ENCODE peak calls at places on chromosomes 4 and X, in seven cellular contexts. F is neuronal stem cell, G is mesendoderm, Y is H9, E is H1, H is mesenchymal stem cell, W is trophoblast cell. K is an unnamed sample.

GRCh38 chrX:49610718-49611310 is 12.0 kb downstream of the GAGE1 start:
- DNase-seq in W (no peak), E (no peak), H (no peak), Y (no peak), G (no peak), F (no peak), K (no peak)

GRCh38 chr4:154618708-154619315 is 6.4 kb upstream of the FGG start:
- DNase-seq in Y (peak), G (peak), W (peak), E (peak), F (peak), H (peak), K (peak)

GRCh38 chrX:16892504-16893362 is 22.6 kb upstream of the RBBP7 start:
- DNase-seq in W (peak), Y (peak), F (peak), H (peak), G (peak), E (no peak), K (peak)

GRCh38 chr4:123297836-123298235 is 98.8 kb upstream of the SPRY1 start:
- DNase-seq in G (no peak), F (no peak), W (no peak), E (no peak), Y (no peak), H (no peak), K (no peak)

GRCh38 chr4:147299205-147299604 is 181.7 kb upstream of the EDNRA start:
- DNase-seq in F (no peak), H (no peak), Y (no peak), W (no peak), G (no peak), E (no peak), K (no peak)

GRCh38 chrX:149129767-149130166 is 375.3 kb downstream of the IDS start:
- DNase-seq in F (no peak), W (no peak), G (peak), H (peak), E (no peak), Y (no peak), K (no peak)

GRCh38 chr4:16865209-16865896 is 33.1 kb downstream of the LDB2 start:
- DNase-seq in G (no peak), Y (no peak), E (no peak), W (no peak), H (no peak), F (no peak), K (no peak)

GRCh38 chr4:130025701-130026100 is 929.7 kb downstream of the C4orf33 start:
- DNase-seq in G (no peak), H (no peak), W (no peak), E (no peak), Y (no peak), F (no peak), K (no peak)

GRCh38 chrX:136202889-136203288 is 48.3 kb downstream of the MAP7D3 start:
- DNase-seq in F (no peak), Y (no peak), G (no peak), E (no peak), W (no peak), H (peak), K (peak)

GRCh38 chr4:177349191-177349590 is 39.5 kb downstream of the NEIL3 start:
- DNase-seq in E (no peak), F (no peak), Y (no peak), G (peak), W (no peak), H (no peak), K (no peak)

GRCh38 chr4:87108142-87108546 is 112.3 kb downstream of the KLHL8 start:
- DNase-seq in E (no peak), W (peak), F (no peak), Y (no peak), G (peak), H (peak), K (peak)

GRCh38 chr4:25457053-25457715 is 80.1 kb downstream of the ANAPC4 start:
- DNase-seq in H (peak), Y (no peak), F (no peak), G (peak), W (no peak), E (no peak), K (peak)

GRCh38 chr4:172095161-172095560 is 282.0 kb downstream of the GALNTL6 start:
- DNase-seq in H (peak), G (no peak), W (no peak), F (no peak), Y (no peak), E (no peak), K (no peak)

GRCh38 chr4:11471613-11472012 is 42.9 kb upstream of the HS3ST1 start:
- DNase-seq in Y (no peak), G (no peak), E (no peak), F (no peak), W (no peak), H (no peak), K (no peak)

GRCh38 chrX:97842468-97843199 is 958.9 kb downstream of the RPA4 start:
- DNase-seq in G (no peak), Y (no peak), F (no peak), E (no peak), H (no peak), W (no peak), K (no peak)

GRCh38 chr4:166324321-166324720 is 451.3 kb downstream of the TLL1 start:
- DNase-seq in Y (peak), F (peak), H (peak), W (peak), G (peak), E (no peak), K (no peak)

GRCh38 chrX:20363003-20363674 is 96.4 kb upstream of the RPS6KA3 start:
- DNase-seq in G (no peak), F (no peak), W (no peak), Y (no peak), H (no peak), E (no peak), K (peak)

GRCh38 chrX:110944323-110944761 is 148.7 kb upstream of the CHRDL1 start:
- DNase-seq in Y (peak), G (peak), F (peak), E (no peak), W (no peak), H (no peak), K (no peak)

GRCh38 chrX:81377329-81377728 is 175.4 kb downstream of the SH3BGRL start:
- DNase-seq in Y (no peak), H (peak), F (peak), G (peak), E (no peak), W (no peak), K (peak)

GRCh38 chr4:40132816-40133215 is 64.0 kb upstream of the RHOH start:
- DNase-seq in E (no peak), H (no peak), F (no peak), W (no peak), G (no peak), Y (no peak), K (no peak)

GRCh38 chr4:140622333-140622958 is 53.7 kb upstream of the UCP1 start:
- DNase-seq in H (no peak), E (no peak), W (no peak), G (no peak), Y (no peak), F (no peak), K (no peak)

GRCh38 chr4:149911995-149912394 is 96.4 kb upstream of the IQCM start:
- DNase-seq in E (no peak), G (no peak), F (no peak), Y (no peak), H (no peak), W (no peak), K (no peak)

GRCh38 chrX:118437283-118437682 is 58.3 kb upstream of the DOCK11 start:
- DNase-seq in H (no peak), W (no peak), F (no peak), Y (no peak), G (no peak), E (no peak), K (no peak)

GRCh38 chrX:101452051-101452450 is 33.2 kb upstream of the ARMCX4 start:
- DNase-seq in E (no peak), G (no peak), W (peak), H (no peak), F (no peak), Y (no peak), K (no peak)

GRCh38 chrX:48071064-48071985 is at the start of gene ZNF630:
- DNase-seq in W (peak), E (no peak), H (peak), G (peak), F (peak), Y (peak), K (peak)

GRCh38 chr4:41882622-41883347 is 52.4 kb upstream of the TMEM33 start:
- DNase-seq in H (peak), W (no peak), F (no peak), G (peak), Y (peak), E (no peak), K (peak)

GRCh38 chr4:103091601-103092223 is 7.9 kb downstream of the BDH2 start:
- DNase-seq in E (no peak), Y (no peak), F (peak), H (peak), G (peak), W (peak), K (peak)

GRCh38 chrX:19991350-19991718 is 473 bp upstream of the BCLAF3 start:
- DNase-seq in Y (no peak), E (no peak), F (no peak), W (no peak), G (no peak), H (no peak), K (no peak)

GRCh38 chr4:99998062-99998880 is 48.2 kb upstream of the H2AZ1 start:
- DNase-seq in Y (no peak), F (no peak), H (peak), E (no peak), G (peak), W (no peak), K (peak)

GRCh38 chr4:78512357-78512920 is 39.1 kb upstream of the ANXA3 start:
- DNase-seq in Y (no peak), H (no peak), W (no peak), F (no peak), E (no peak), G (no peak), K (peak)

GRCh38 chrX:112961981-112962380 is 121.3 kb upstream of the AMOT start:
- DNase-seq in Y (no peak), W (peak), F (no peak), E (no peak), H (no peak), G (peak), K (no peak)

GRCh38 chrX:50448565-50448964 is 22.1 kb downstream of the DGKK start:
- DNase-seq in G (peak), F (no peak), H (peak), W (peak), Y (no peak), E (no peak), K (peak)

GRCh38 chr4:169220854-169221311 is 49.9 kb downstream of the SH3RF1 start:
- DNase-seq in H (peak), W (no peak), E (no peak), Y (no peak), G (no peak), F (no peak), K (peak)

GRCh38 chr4:184792950-184793555 is 32.7 kb downstream of the ACSL1 start:
- DNase-seq in Y (no peak), E (no peak), H (peak), G (no peak), W (peak), F (no peak), K (peak)

GRCh38 chr4:122542411-122543236 is 78.2 kb downstream of the IL21 start:
- DNase-seq in H (peak), W (no peak), G (no peak), F (no peak), E (no peak), Y (no peak), K (peak)

GRCh38 chrX:38514014-38514854 is 47.1 kb upstream of the TSPAN7 start:
- DNase-seq in E (no peak), Y (no peak), H (no peak), F (no peak), G (no peak), W (no peak), K (no peak)

GRCh38 chr4:3784469-3785291 is 18.5 kb downstream of the ADRA2C start:
- DNase-seq in F (no peak), Y (no peak), G (no peak), H (no peak), E (no peak), W (no peak), K (no peak)

GRCh38 chr4:3788366-3788660 is 22.1 kb downstream of the ADRA2C start:
- DNase-seq in E (no peak), W (no peak), Y (no peak), H (no peak), G (no peak), F (no peak), K (no peak)

GRCh38 chr4:3785292-3785565 is 19.0 kb downstream of the ADRA2C start:
- DNase-seq in G (no peak), F (no peak), W (no peak), Y (no peak), H (no peak), E (no peak), K (no peak)

GRCh38 chr4:3787489-3788365 is 21.5 kb downstream of the ADRA2C start:
- DNase-seq in W (no peak), Y (no peak), G (no peak), F (no peak), H (no peak), E (no peak), K (no peak)

GRCh38 chr4:3786196-3786869 is 20.1 kb downstream of the ADRA2C start:
- DNase-seq in G (no peak), F (no peak), Y (no peak), W (no peak), E (no peak), H (no peak), K (no peak)
- H3K4ac ChIP-seq in G (no peak), F (no peak), Y (no peak), W (no peak), E (no peak), H (no peak), K (no peak)

GRCh38 chrX:52556741-52557140 is 39.9 kb upstream of the XAGE1B start:
- DNase-seq in E (no peak), H (no peak), G (no peak), W (no peak), F (no peak), Y (no peak), K (no peak)
- H3K4ac ChIP-seq in E (no peak), H (no peak), G (no peak), W (no peak), F (no peak), Y (no peak), K (no peak)

GRCh38 chr4:170305627-170306026 is 215.9 kb upstream of the AADAT start:
- DNase-seq in F (no peak), E (no peak), G (no peak), H (no peak), W (no peak), Y (no peak), K (no peak)
- H3K4ac ChIP-seq in F (no peak), E (no peak), G (no peak), H (no peak), W (no peak), Y (no peak), K (no peak)

GRCh38 chr4:55906323-55906722 is 42.4 kb upstream of the CEP135 start:
- DNase-seq in W (no peak), E (no peak), G (no peak), H (no peak), F (no peak), Y (no peak), K (no peak)
- H3K4ac ChIP-seq in W (no peak), E (no peak), G (no peak), H (no peak), F (no peak), Y (no peak), K (no peak)

GRCh38 chr4:183392377-183392776 is 52.1 kb upstream of the CDKN2AIP start:
- DNase-seq in Y (no peak), F (no peak), H (no peak), W (no peak), G (no peak), E (no peak), K (no peak)
- H3K4ac ChIP-seq in Y (no peak), F (no peak), H (no peak), W (no peak), G (no peak), E (no peak), K (no peak)